ENCODE peak calls at places on chromosomes 4 and X, in seven cellular contexts. H is cardiac muscle cell, G is RKO, A is HT1080, K is myocyte, S is COLO829, Y is heart right ventricle. L is an unnamed sample.

GRCh38 chrX:115268421-115268820 is 21.1 kb upstream of the LUZP4 start:
- DNase-seq in H (peak), G (no peak), A (peak), K (no peak), S (no peak), Y (no peak), L (no peak)

GRCh38 chrX:119753639-119754257 is 4.6 kb upstream of the SOWAHD start:
- DNase-seq in H (peak), G (peak), A (peak), K (peak), S (peak), Y (no peak), L (no peak)

GRCh38 chr4:43782391-43782790 is 666.2 kb downstream of the KCTD8 start:
- DNase-seq in H (no peak), G (peak), A (peak), K (no peak), S (no peak), Y (no peak), L (no peak)

GRCh38 chrX:87299563-87300160 is 217.9 kb upstream of the KLHL4 start:
- DNase-seq in H (peak), G (peak), A (no peak), K (peak), S (peak), Y (no peak), L (no peak)

GRCh38 chr4:173505924-173506779 is 23.9 kb downstream of the HAND2 start:
- DNase-seq in H (peak), G (peak), A (peak), K (peak), S (peak), Y (peak), L (no peak)

GRCh38 chr4:127978930-127979329 is 13.7 kb downstream of the ABHD18 start:
- DNase-seq in H (no peak), G (no peak), A (no peak), K (no peak), S (no peak), Y (no peak), L (no peak)

GRCh38 chr4:44446801-44447562 is 1.6 kb downstream of the KCTD8 start:
- DNase-seq in H (peak), G (no peak), A (no peak), K (no peak), S (no peak), Y (no peak), L (no peak)

GRCh38 chrX:110847334-110847733 is 51.7 kb upstream of the CHRDL1 start:
- DNase-seq in H (peak), G (peak), A (peak), K (peak), S (peak), Y (peak), L (no peak)

GRCh38 chr4:83387922-83388676 is 53.5 kb upstream of the HPSE start:
- DNase-seq in H (peak), G (no peak), A (no peak), K (no peak), S (no peak), Y (no peak), L (no peak)

GRCh38 chr4:14871676-14872430 is 130.4 kb upstream of the CPEB2 start:
- DNase-seq in H (no peak), G (peak), A (peak), K (no peak), S (no peak), Y (no peak), L (no peak)

GRCh38 chr4:152515678-152516077 is 20.2 kb downstream of the FBXW7 start:
- DNase-seq in H (peak), G (no peak), A (peak), K (peak), S (no peak), Y (no peak), L (no peak)

GRCh38 chrX:38811515-38812239 is 10.4 kb downstream of the MID1IP1 start:
- DNase-seq in H (no peak), G (no peak), A (no peak), K (no peak), S (no peak), Y (no peak), L (no peak)

GRCh38 chrX:38102875-38103274 is 96.5 kb downstream of the SYTL5 start:
- DNase-seq in H (no peak), G (no peak), A (no peak), K (no peak), S (no peak), Y (no peak), L (no peak)

GRCh38 chr4:110197421-110198398 is 705 bp downstream of the ELOVL6 start:
- DNase-seq in H (peak), G (peak), A (peak), K (peak), S (peak), Y (peak), L (peak)

GRCh38 chrX:3651272-3651671 is 62.2 kb downstream of the PRKX start:
- DNase-seq in H (peak), G (peak), A (no peak), K (peak), S (no peak), Y (no peak), L (no peak)

GRCh38 chrX:31483336-31483735 is 411.5 kb upstream of the FTHL17 start:
- DNase-seq in H (peak), G (no peak), A (peak), K (peak), S (peak), Y (no peak), L (no peak)

GRCh38 chrX:40778861-40779575 is 43.7 kb upstream of the MED14 start:
- DNase-seq in H (peak), G (peak), A (peak), K (no peak), S (no peak), Y (no peak), L (no peak)

GRCh38 chrX:10175317-10175871 is 18.6 kb downstream of the CLCN4 start:
- DNase-seq in H (peak), G (no peak), A (peak), K (peak), S (peak), Y (no peak), L (no peak)

GRCh38 chrX:136954930-136955329 is 74.4 kb upstream of the RBMX start:
- DNase-seq in H (peak), G (peak), A (peak), K (peak), S (peak), Y (no peak), L (no peak)

GRCh38 chrX:96713303-96713702 is 28.7 kb downstream of the DIAPH2 start:
- DNase-seq in H (no peak), G (no peak), A (no peak), K (no peak), S (no peak), Y (no peak), L (no peak)

GRCh38 chr4:155038459-155038858 is 170.0 kb upstream of the NPY2R start:
- DNase-seq in H (no peak), G (no peak), A (no peak), K (no peak), S (no peak), Y (no peak), L (no peak)

GRCh38 chr4:33381806-33382205 is 2661.6 kb downstream of the PCDH7 start:
- DNase-seq in H (no peak), G (no peak), A (no peak), K (no peak), S (no peak), Y (no peak), L (no peak)

GRCh38 chrX:11724122-11725017 is 33.7 kb upstream of the MSL3 start:
- DNase-seq in H (peak), G (peak), A (peak), K (peak), S (peak), Y (peak), L (no peak)

GRCh38 chr4:56289934-56290333 is 97.4 kb downstream of the AASDH start:
- DNase-seq in H (peak), G (no peak), A (no peak), K (no peak), S (no peak), Y (no peak), L (no peak)

GRCh38 chr4:78426972-78427371 is 124.6 kb upstream of the ANXA3 start:
- DNase-seq in H (no peak), G (no peak), A (no peak), K (no peak), S (no peak), Y (no peak), L (no peak)

GRCh38 chrX:56248492-56248891 is 16.3 kb downstream of the KLF8 start:
- DNase-seq in H (peak), G (peak), A (peak), K (peak), S (peak), Y (peak), L (peak)

GRCh38 chrX:103565197-103565596 is 20.1 kb upstream of the TCEAL4 start:
- DNase-seq in H (peak), G (no peak), A (no peak), K (no peak), S (peak), Y (no peak), L (no peak)

GRCh38 chr4:24137596-24137962 is 247.7 kb upstream of the PPARGC1A start:
- DNase-seq in H (no peak), G (no peak), A (no peak), K (no peak), S (no peak), Y (no peak), L (no peak)

GRCh38 chrX:109327271-109327670 is 154.6 kb downstream of the GUCY2F start:
- DNase-seq in H (no peak), G (no peak), A (peak), K (no peak), S (no peak), Y (no peak), L (no peak)

GRCh38 chrX:119240356-119240755 is 4.3 kb downstream of the PGRMC1 start:
- DNase-seq in H (peak), G (peak), A (peak), K (peak), S (no peak), Y (no peak), L (no peak)

GRCh38 chrX:41475611-41476241 is 28.6 kb downstream of the NYX start:
- DNase-seq in H (no peak), G (no peak), A (no peak), K (no peak), S (peak), Y (no peak), L (no peak)

GRCh38 chr4:5206391-5206790 is 155.1 kb downstream of the STK32B start:
- DNase-seq in H (peak), G (peak), A (peak), K (peak), S (peak), Y (peak), L (peak)

GRCh38 chrX:114006664-114007063 is 577.2 kb upstream of the HTR2C start:
- DNase-seq in H (no peak), G (no peak), A (no peak), K (no peak), S (no peak), Y (no peak), L (no peak)

GRCh38 chr4:94621491-94622080 is 136.2 kb upstream of the BMPR1B start:
- DNase-seq in H (peak), G (peak), A (peak), K (peak), S (peak), Y (no peak), L (no peak)

GRCh38 chrX:15245896-15246295 is 24.0 kb downstream of the ASB9 start:
- DNase-seq in H (peak), G (no peak), A (no peak), K (no peak), S (no peak), Y (no peak), L (no peak)

L was measured in psoas muscle.